ENCODE peak calls at places on chromosome 19, in four cellular contexts. C is esophagus squamous epithelium, T is NB4, Z is psoas muscle. J is an unnamed sample.

GRCh38 chr19:46328079-46328478 is 18.8 kb upstream of the PPP5C start:
- DNase-seq in C (no peak), T (no peak), Z (no peak), J (no peak)

GRCh38 chr19:46745521-46746280 is at the start of gene FKRP:
- DNase-seq in C (no peak), T (peak), Z (no peak), J (no peak)

GRCh38 chr19:36182612-36183454 is 30.6 kb upstream of the COX7A1 start:
- DNase-seq in C (no peak), T (no peak), Z (no peak), J (peak)

GRCh38 chr19:11548315-11548700 is 9.7 kb downstream of the CNN1 start:
- DNase-seq in C (no peak), T (no peak), Z (no peak), J (no peak)

GRCh38 chr19:46821512-46822359 is 28.9 kb downstream of the AP2S1 start:
- DNase-seq in C (no peak), T (peak), Z (no peak), J (no peak)

GRCh38 chr19:30148039-30148438 is 206.0 kb downstream of the URI1 start:
- DNase-seq in C (no peak), T (no peak), Z (no peak), J (no peak)

GRCh38 chr19:58325623-58326022 is 1.2 kb upstream of the ZSCAN22 start:
- DNase-seq in C (no peak), T (no peak), Z (no peak), J (no peak)

GRCh38 chr19:28652790-28653189 is 560.2 kb downstream of the UQCRFS1 start:
- DNase-seq in C (no peak), T (no peak), Z (no peak), J (no peak)

GRCh38 chr19:58575183-58576041 is 2.3 kb upstream of the MZF1 start:
- DNase-seq in C (no peak), T (peak), Z (peak), J (peak)

GRCh38 chr19:56099638-56100539 is 21.2 kb downstream of the ZNF787 start:
- DNase-seq in C (no peak), T (no peak), Z (no peak), J (no peak)

GRCh38 chr19:18832331-18833140 is 777 bp downstream of the UPF1 start:
- DNase-seq in C (no peak), T (peak), Z (no peak), J (no peak)

GRCh38 chr19:16412596-16413355 is 59.0 kb downstream of the EPS15L1 start:
- DNase-seq in C (no peak), T (no peak), Z (no peak), J (no peak)

GRCh38 chr19:55484571-55485438 is at the start of gene NAT14:
- DNase-seq in C (no peak), T (peak), Z (peak), J (peak)

GRCh38 chr19:10230155-10230903 is 802 bp downstream of the S1PR2 start:
- DNase-seq in C (no peak), T (peak), Z (peak), J (no peak)

GRCh38 chr19:37467608-37468090 is 405 bp upstream of the ZNF569 start:
- DNase-seq in C (no peak), T (no peak), Z (no peak), J (no peak)

GRCh38 chr19:37468961-37469777 is at the start of gene ZNF570:
- DNase-seq in C (peak), T (peak), Z (peak), J (peak)

GRCh38 chr19:37470216-37470615 is 1.1 kb downstream of the ZNF570 start:
- DNase-seq in C (no peak), T (no peak), Z (no peak), J (no peak)

GRCh38 chr19:37466277-37466797 is 907 bp downstream of the ZNF569 start:
- DNase-seq in C (no peak), T (no peak), Z (no peak), J (peak)

GRCh38 chr19:37466798-37467607 is at the start of gene ZNF569:
- DNase-seq in C (peak), T (peak), Z (peak), J (peak)
- TF ChIP-seq CTCF in C (no peak), T (no peak), Z (no peak), J (no peak)

GRCh38 chr19:632228-633067 is 889 bp downstream of the POLRMT start:
- DNase-seq in C (no peak), T (peak), Z (no peak), J (peak)
- TF ChIP-seq CTCF in C (no peak), T (no peak), Z (no peak), J (no peak)

DNA sequence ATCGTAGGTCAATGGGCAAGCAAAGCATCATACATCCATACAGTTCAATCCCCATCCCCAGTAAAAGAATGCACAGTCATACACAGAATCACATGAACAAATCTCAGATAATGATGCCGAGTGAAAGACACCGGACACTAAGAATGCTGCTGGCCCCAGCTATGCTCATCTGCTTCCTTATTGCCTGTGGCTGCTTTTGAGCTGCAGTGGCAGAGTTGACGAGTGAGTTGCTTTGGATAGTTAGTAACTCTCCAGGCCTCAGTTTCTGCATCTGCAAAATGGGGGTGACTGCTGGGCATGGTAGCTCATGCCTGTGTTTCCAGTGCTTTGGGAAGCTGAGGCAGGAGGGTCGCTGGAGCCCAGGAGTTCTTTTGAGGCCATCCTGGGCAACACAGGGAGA is 12.9 kb upstream of the NFIC start:
- DNase-seq in C (no peak), T (no peak), Z (no peak), J (no peak)
- TF ChIP-seq CTCF in C (no peak), T (no peak), Z (no peak), J (no peak)

GRCh38 chr19:43763473-43763939 is 8.7 kb upstream of the SMG9 start:
- DNase-seq in C (no peak), T (no peak), Z (peak), J (no peak)

GRCh38 chr19:43760941-43761340 is 6.2 kb upstream of the SMG9 start:
- DNase-seq in C (no peak), T (no peak), Z (no peak), J (no peak)

GRCh38 chr19:43755256-43755801 is 567 bp upstream of the SMG9 start:
- DNase-seq in C (no peak), T (peak), Z (peak), J (peak)

GRCh38 chr19:43762814-43763213 is 8.1 kb upstream of the SMG9 start:
- DNase-seq in C (no peak), T (no peak), Z (no peak), J (no peak)

GRCh38 chr19:43759515-43759914 is 4.8 kb upstream of the SMG9 start:
- DNase-seq in C (no peak), T (no peak), Z (no peak), J (peak)
- TF ChIP-seq CTCF in C (peak), T (no peak), Z (no peak), J (peak)

DNA sequence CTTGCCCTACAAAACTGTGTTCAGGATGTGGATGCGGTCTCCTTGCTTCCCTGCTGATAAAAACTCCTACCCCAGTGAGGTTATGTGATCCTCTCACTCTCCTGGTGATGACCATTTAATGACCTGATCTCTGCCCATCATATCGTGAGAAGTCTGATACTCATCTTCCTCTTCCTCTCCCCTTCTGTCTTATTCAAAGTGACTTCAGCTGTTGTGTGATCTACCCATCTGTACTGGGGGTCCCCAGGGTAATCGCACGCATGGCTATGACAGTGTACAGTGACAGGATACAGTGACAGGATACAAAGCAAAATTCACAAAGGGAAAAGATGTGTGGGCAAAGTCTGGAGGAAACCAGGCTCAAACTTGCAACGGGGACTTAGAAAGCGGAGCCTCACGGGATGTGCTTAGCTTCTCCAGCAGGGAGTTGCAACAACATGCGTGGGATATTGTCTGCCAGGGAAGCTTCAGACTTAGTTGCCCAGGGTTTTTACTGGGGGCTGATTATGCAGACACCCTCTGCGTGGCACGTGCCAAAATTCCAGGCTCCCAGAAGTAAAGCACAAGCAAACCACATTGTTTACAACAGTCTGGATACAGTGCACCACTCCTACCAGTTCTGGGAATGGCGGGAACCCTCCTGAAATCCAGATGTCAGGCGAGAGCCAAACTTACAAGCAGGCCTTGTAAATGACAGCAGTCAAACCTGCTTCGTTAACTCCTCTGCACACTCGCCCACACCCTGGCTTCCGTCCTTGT is 18.1 kb upstream of the GARRE1 start:
- DNase-seq in C (no peak), T (no peak), Z (no peak), J (no peak)
- TF ChIP-seq CTCF in C (no peak), T (no peak), Z (no peak), J (no peak)

GRCh38 chr19:3970313-3970807 is 539 bp downstream of the DAPK3 start:
- DNase-seq in C (no peak), T (no peak), Z (no peak), J (no peak)

GRCh38 chr19:3968556-3969434 is 2.1 kb downstream of the DAPK3 start:
- DNase-seq in C (no peak), T (peak), Z (peak), J (peak)

GRCh38 chr19:3966051-3967017 is 4.6 kb downstream of the DAPK3 start:
- DNase-seq in C (no peak), T (no peak), Z (peak), J (no peak)

GRCh38 chr19:3970808-3971598 is at the start of gene DAPK3:
- DNase-seq in C (peak), T (peak), Z (peak), J (peak)

GRCh38 chr19:3969435-3970312 is 1.2 kb downstream of the DAPK3 start:
- DNase-seq in C (no peak), T (no peak), Z (peak), J (peak)
- TF ChIP-seq CTCF in C (no peak), T (no peak), Z (no peak), J (peak)

DNA sequence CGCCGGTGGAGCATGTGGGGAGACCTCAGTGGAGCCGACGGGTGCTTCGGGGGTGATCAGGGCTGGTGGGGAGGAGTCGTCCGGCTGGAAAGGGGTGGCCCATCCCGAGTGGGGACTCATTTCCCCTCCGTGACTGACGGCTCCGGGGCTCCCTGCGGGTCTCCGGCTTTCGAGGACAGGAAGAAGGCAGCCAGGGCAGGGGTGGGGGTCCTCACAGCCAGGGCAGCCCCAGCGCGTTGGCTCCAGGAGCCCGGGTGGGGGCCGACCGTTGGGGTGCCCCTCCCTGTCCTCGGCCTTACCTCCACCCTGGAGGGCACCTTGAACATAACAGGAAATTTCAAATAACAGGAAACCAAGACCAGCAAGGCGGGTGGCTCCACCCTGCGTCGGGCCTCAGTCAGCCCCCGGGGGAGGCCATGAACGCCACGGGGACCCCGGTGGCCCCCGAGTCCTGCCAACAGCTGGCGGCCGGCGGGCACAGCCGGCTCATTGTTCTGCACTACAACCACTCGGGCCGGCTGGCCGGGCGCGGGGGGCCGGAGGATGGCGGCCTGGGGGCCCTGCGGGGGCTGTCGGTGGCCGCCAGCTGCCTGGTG is at the start of gene S1PR4:
- DNase-seq in C (no peak), T (peak), Z (no peak), J (no peak)
- TF ChIP-seq CTCF in C (no peak), T (peak), Z (no peak), J (no peak)

GRCh38 chr19:37987356-37988332 is 80.6 kb downstream of the SIPA1L3 start:
- DNase-seq in C (no peak), T (no peak), Z (no peak), J (no peak)
- TF ChIP-seq CTCF in C (no peak), T (no peak), Z (no peak), J (peak)

J was measured in astrocyte of the spinal cord.